ENCODE peak calls at places on chromosomes 11 and 22, in ten cellular contexts. One of them, this sample, is unnamed.

GRCh38 chr11:11620251-11620965 is 1.4 kb downstream of the GALNT18 start:
- DNase-seq in NCI-H2227 treated with DMSO at 0.1 percent for 48 hours: peak
- DNase-seq in RWPE2: peak
- DNase-seq in stimulated activated CD8-positive, alpha-beta memory T cell treated with anti-CD3 and anti-CD28 coated beads, Interleukin-12 subunit alpha, Interleukin-12 subunit beta, amount 100 ng/mL, for 4 hours: no peak
- DNase-seq in G401: peak
- DNase-seq in NCI-H2107: no peak
- DNase-seq in stimulated activated CD4-positive, alpha-beta T cell treated with anti-CD3 and anti-CD28 coated beads, Interleukin-2, amount 100 ng/mL, for 24 hours: no peak
- DNase-seq in iPS DF 6.9: no peak
- DNase-seq in AG10803: no peak
- DNase-seq in Karpas-422: no peak
- DNase-seq in this sample: peak

GRCh38 chr22:36467946-36468345 is 13.5 kb downstream of the TXN2 start:
- DNase-seq in NCI-H2227 treated with DMSO at 0.1 percent for 48 hours: no peak
- DNase-seq in RWPE2: peak
- DNase-seq in stimulated activated CD8-positive, alpha-beta memory T cell treated with anti-CD3 and anti-CD28 coated beads, Interleukin-12 subunit alpha, Interleukin-12 subunit beta, amount 100 ng/mL, for 4 hours: no peak
- DNase-seq in G401: no peak
- DNase-seq in NCI-H2107: no peak
- DNase-seq in stimulated activated CD4-positive, alpha-beta T cell treated with anti-CD3 and anti-CD28 coated beads, Interleukin-2, amount 100 ng/mL, for 24 hours: no peak
- DNase-seq in iPS DF 6.9: no peak
- DNase-seq in AG10803: peak
- DNase-seq in Karpas-422: no peak
- DNase-seq in this sample: no peak

GRCh38 chr11:111364503-111364902 is 14.6 kb downstream of the POU2AF1 start:
- DNase-seq in NCI-H2227 treated with DMSO at 0.1 percent for 48 hours: no peak
- DNase-seq in RWPE2: no peak
- DNase-seq in stimulated activated CD8-positive, alpha-beta memory T cell treated with anti-CD3 and anti-CD28 coated beads, Interleukin-12 subunit alpha, Interleukin-12 subunit beta, amount 100 ng/mL, for 4 hours: no peak
- DNase-seq in G401: no peak
- DNase-seq in NCI-H2107: no peak
- DNase-seq in stimulated activated CD4-positive, alpha-beta T cell treated with anti-CD3 and anti-CD28 coated beads, Interleukin-2, amount 100 ng/mL, for 24 hours: no peak
- DNase-seq in iPS DF 6.9: no peak
- DNase-seq in AG10803: no peak
- DNase-seq in Karpas-422: peak
- DNase-seq in this sample: no peak

GRCh38 chr22:49964493-49965290 is 4.1 kb downstream of the PIM3 start:
- DNase-seq in NCI-H2227 treated with DMSO at 0.1 percent for 48 hours: no peak
- DNase-seq in RWPE2: peak
- DNase-seq in stimulated activated CD8-positive, alpha-beta memory T cell treated with anti-CD3 and anti-CD28 coated beads, Interleukin-12 subunit alpha, Interleukin-12 subunit beta, amount 100 ng/mL, for 4 hours: peak
- DNase-seq in G401: no peak
- DNase-seq in NCI-H2107: no peak
- DNase-seq in stimulated activated CD4-positive, alpha-beta T cell treated with anti-CD3 and anti-CD28 coated beads, Interleukin-2, amount 100 ng/mL, for 24 hours: peak
- DNase-seq in iPS DF 6.9: no peak
- DNase-seq in AG10803: no peak
- DNase-seq in Karpas-422: no peak
- DNase-seq in this sample: no peak

GRCh38 chr11:9691865-9692264 is 28.0 kb downstream of the SWAP70 start:
- DNase-seq in NCI-H2227 treated with DMSO at 0.1 percent for 48 hours: no peak
- DNase-seq in RWPE2: no peak
- DNase-seq in stimulated activated CD8-positive, alpha-beta memory T cell treated with anti-CD3 and anti-CD28 coated beads, Interleukin-12 subunit alpha, Interleukin-12 subunit beta, amount 100 ng/mL, for 4 hours: no peak
- DNase-seq in G401: no peak
- DNase-seq in NCI-H2107: no peak
- DNase-seq in stimulated activated CD4-positive, alpha-beta T cell treated with anti-CD3 and anti-CD28 coated beads, Interleukin-2, amount 100 ng/mL, for 24 hours: no peak
- DNase-seq in iPS DF 6.9: no peak
- DNase-seq in AG10803: no peak
- DNase-seq in Karpas-422: peak
- DNase-seq in this sample: no peak

GRCh38 chr11:27599217-27599616 is 92.6 kb upstream of the LIN7C start:
- DNase-seq in NCI-H2227 treated with DMSO at 0.1 percent for 48 hours: no peak
- DNase-seq in RWPE2: no peak
- DNase-seq in stimulated activated CD8-positive, alpha-beta memory T cell treated with anti-CD3 and anti-CD28 coated beads, Interleukin-12 subunit alpha, Interleukin-12 subunit beta, amount 100 ng/mL, for 4 hours: no peak
- DNase-seq in G401: no peak
- DNase-seq in NCI-H2107: no peak
- DNase-seq in stimulated activated CD4-positive, alpha-beta T cell treated with anti-CD3 and anti-CD28 coated beads, Interleukin-2, amount 100 ng/mL, for 24 hours: no peak
- DNase-seq in iPS DF 6.9: no peak
- DNase-seq in AG10803: no peak
- DNase-seq in Karpas-422: peak
- DNase-seq in this sample: no peak

GRCh38 chr11:13073119-13073981 is 64.2 kb downstream of the RASSF10 start:
- DNase-seq in NCI-H2227 treated with DMSO at 0.1 percent for 48 hours: no peak
- DNase-seq in RWPE2: peak
- DNase-seq in stimulated activated CD8-positive, alpha-beta memory T cell treated with anti-CD3 and anti-CD28 coated beads, Interleukin-12 subunit alpha, Interleukin-12 subunit beta, amount 100 ng/mL, for 4 hours: no peak
- DNase-seq in G401: no peak
- DNase-seq in NCI-H2107: no peak
- DNase-seq in stimulated activated CD4-positive, alpha-beta T cell treated with anti-CD3 and anti-CD28 coated beads, Interleukin-2, amount 100 ng/mL, for 24 hours: no peak
- DNase-seq in iPS DF 6.9: no peak
- DNase-seq in AG10803: peak
- DNase-seq in Karpas-422: no peak
- DNase-seq in this sample: no peak

GRCh38 chr11:34626393-34626792 is 5.5 kb downstream of the EHF start:
- DNase-seq in NCI-H2227 treated with DMSO at 0.1 percent for 48 hours: no peak
- DNase-seq in RWPE2: no peak
- DNase-seq in stimulated activated CD8-positive, alpha-beta memory T cell treated with anti-CD3 and anti-CD28 coated beads, Interleukin-12 subunit alpha, Interleukin-12 subunit beta, amount 100 ng/mL, for 4 hours: no peak
- DNase-seq in G401: no peak
- DNase-seq in NCI-H2107: no peak
- DNase-seq in stimulated activated CD4-positive, alpha-beta T cell treated with anti-CD3 and anti-CD28 coated beads, Interleukin-2, amount 100 ng/mL, for 24 hours: no peak
- DNase-seq in iPS DF 6.9: no peak
- DNase-seq in AG10803: no peak
- DNase-seq in Karpas-422: no peak
- DNase-seq in this sample: no peak

GRCh38 chr11:115334932-115335788 is 169.1 kb downstream of the CADM1 start:
- DNase-seq in NCI-H2227 treated with DMSO at 0.1 percent for 48 hours: peak
- DNase-seq in RWPE2: no peak
- DNase-seq in stimulated activated CD8-positive, alpha-beta memory T cell treated with anti-CD3 and anti-CD28 coated beads, Interleukin-12 subunit alpha, Interleukin-12 subunit beta, amount 100 ng/mL, for 4 hours: no peak
- DNase-seq in G401: peak
- DNase-seq in NCI-H2107: no peak
- DNase-seq in stimulated activated CD4-positive, alpha-beta T cell treated with anti-CD3 and anti-CD28 coated beads, Interleukin-2, amount 100 ng/mL, for 24 hours: no peak
- DNase-seq in iPS DF 6.9: no peak
- DNase-seq in AG10803: peak
- DNase-seq in Karpas-422: peak
- DNase-seq in this sample: peak

This sample was measured in SK-N-DZ.